ENCODE peak calls at places on chromosome 3, in five cellular contexts. Z is psoas muscle, T is stomach, I is left ventricle myocardium inferior, Y is fibroblast of lung. U is an unnamed sample.

GRCh38 chr3:48696156-48696555 is 10.4 kb upstream of the NCKIPSD start:
- DNase-seq in Z (no peak), T (no peak), I (no peak), Y (no peak), U (no peak)

GRCh38 chr3:46231323-46231722 is 10.9 kb upstream of the CCR3 start:
- DNase-seq in Z (no peak), T (no peak), I (no peak), Y (no peak), U (no peak)

GRCh38 chr3:184556502-184557347 is 4.9 kb upstream of the EPHB3 start:
- DNase-seq in Z (no peak), T (no peak), I (no peak), Y (no peak), U (no peak)

GRCh38 chr3:190044142-190044541 is 76.6 kb downstream of the P3H2 start:
- DNase-seq in Z (no peak), T (no peak), I (no peak), Y (peak; percentile 79), U (peak; percentile 14)

GRCh38 chr3:189790658-189791057 is 159.5 kb downstream of the TP63 start:
- DNase-seq in Z (no peak), T (no peak), I (no peak), Y (no peak), U (no peak)

GRCh38 chr3:46932455-46933225 is 43.9 kb downstream of the CCDC12 start:
- DNase-seq in Z (peak; percentile 33), T (peak; percentile 24), I (no peak), Y (no peak), U (no peak)

GRCh38 chr3:65871305-65872141 is 167.2 kb downstream of the MAGI1 start:
- DNase-seq in Z (peak; percentile 67), T (peak; percentile 88), I (peak; percentile 40), Y (no peak), U (peak; percentile 21)

GRCh38 chr3:123793425-123793824 is 90.7 kb downstream of the MYLK start:
- DNase-seq in Z (no peak), T (no peak), I (no peak), Y (no peak), U (no peak)

GRCh38 chr3:12194669-12195161 is 36.0 kb upstream of the TIMP4 start:
- DNase-seq in Z (no peak), T (peak; percentile 66), I (no peak), Y (peak; percentile 24), U (peak; percentile 80)

GRCh38 chr3:187975571-187976360 is 178.2 kb upstream of the LPP start:
- DNase-seq in Z (peak; percentile 92), T (no peak), I (peak; percentile 21), Y (no peak), U (peak; percentile 42)

GRCh38 chr3:119492128-119492527 is 6.2 kb upstream of the TIMMDC1 start:
- DNase-seq in Z (no peak), T (no peak), I (no peak), Y (peak; percentile 29), U (no peak)

GRCh38 chr3:106814231-106814630 is 563.0 kb upstream of the CCDC54 start:
- DNase-seq in Z (peak; percentile 63), T (no peak), I (peak; percentile 47), Y (peak; percentile 26), U (no peak)

GRCh38 chr3:468172-468571 is 271.6 kb downstream of the CHL1 start:
- DNase-seq in Z (no peak), T (no peak), I (no peak), Y (no peak), U (peak; percentile 9)
- TF ChIP-seq CTCF in Z (peak; percentile 29), T (no peak), I (peak; percentile 32), Y (peak; percentile 52), U (peak; percentile 16)

DNA sequence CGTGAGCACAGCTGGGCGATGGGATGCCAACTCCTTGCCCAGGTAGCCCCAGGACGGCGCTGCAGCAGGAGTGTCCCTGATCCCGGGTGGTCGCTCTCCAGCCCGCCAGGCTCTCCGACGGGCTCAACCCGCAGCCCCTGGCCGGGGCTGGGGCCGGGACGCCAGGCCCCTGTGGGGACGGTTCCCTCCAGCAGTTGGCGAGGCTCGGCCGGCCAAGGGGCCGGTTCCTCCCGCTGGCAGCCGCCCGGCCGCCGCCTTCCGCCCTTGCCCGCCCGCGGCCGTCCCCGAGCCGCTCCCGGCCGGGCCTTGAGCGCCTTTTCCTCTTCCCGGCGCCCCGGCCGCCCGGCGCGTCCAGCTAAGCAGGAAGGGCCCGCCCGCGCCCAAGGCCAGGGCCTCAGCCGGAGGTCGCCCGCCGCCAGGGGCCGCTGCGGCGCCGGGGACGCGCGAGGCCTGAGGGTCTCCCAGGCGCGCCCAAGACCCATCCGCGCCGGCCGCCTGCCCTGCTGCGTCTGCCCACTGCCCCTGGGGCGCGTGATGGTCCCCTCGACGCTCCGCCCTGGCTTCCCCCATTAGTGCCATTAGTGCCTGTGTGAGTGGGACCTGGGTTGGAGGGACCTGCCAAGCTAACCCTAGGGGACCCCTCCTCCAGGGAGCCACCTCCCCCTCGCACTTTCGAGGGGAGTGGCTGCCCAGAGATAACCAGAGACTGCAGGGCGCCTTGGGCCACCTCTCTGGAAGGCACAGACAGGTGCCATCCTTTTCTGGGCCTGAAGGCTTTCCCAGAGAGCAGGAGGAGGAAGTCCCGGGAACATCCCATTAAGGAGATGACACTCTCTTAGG is 106.4 kb downstream of the FBLN2 start:
- DNase-seq in Z (no peak), T (peak; percentile 50), I (peak; percentile 45), Y (peak; percentile 41), U (no peak)
- TF ChIP-seq CTCF in Z (peak; percentile 49), T (no peak), I (peak; percentile 75), Y (peak; percentile 16), U (peak; percentile 41)

DNA sequence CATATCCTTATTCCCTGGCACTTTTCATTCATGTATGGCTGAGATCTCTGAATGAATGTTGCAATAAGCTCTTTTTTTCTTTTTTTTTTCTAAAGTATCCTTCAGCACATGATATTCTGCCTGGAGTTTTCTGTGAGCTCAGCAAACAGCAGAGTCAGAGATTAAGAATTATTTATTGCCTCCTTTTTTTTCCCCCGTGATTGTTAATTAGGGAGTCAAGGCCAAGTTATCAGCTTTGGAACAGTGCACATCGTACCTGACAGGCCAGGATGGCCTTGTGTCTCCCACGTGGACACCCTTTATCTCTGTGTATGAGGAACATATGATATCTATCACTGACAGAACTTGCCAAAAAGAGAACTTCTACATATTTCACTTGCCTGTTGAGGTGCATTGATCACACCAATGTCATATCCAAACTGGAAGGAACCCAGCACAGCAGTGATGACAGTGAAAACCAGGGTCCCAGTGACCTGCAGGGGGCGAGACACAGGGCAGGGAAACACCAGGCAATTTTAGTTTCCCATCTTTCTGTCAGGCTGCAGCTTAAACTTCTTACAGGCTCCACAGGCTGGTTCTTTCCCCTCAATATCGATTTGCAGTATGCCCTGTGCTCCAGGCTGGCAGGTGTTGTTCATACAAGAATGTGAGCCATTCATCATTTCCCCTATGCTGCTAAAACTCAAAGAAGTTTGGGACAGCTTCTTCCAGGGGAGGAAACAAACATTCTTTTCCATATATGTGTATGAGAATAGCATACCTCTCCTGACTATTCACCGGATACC is 8.2 kb downstream of the SLC2A2 start:
- DNase-seq in Z (no peak), T (no peak), I (no peak), Y (peak; percentile 40), U (no peak)
- TF ChIP-seq CTCF in Z (no peak), T (no peak), I (peak; percentile 10), Y (peak; percentile 27), U (no peak)

GRCh38 chr3:156509209-156510174 is 45.4 kb downstream of the SSR3 start:
- DNase-seq in Z (no peak), T (no peak), I (no peak), Y (peak; percentile 54), U (peak; percentile 58)
- TF ChIP-seq CTCF in Z (peak; percentile 72), T (no peak), I (peak; percentile 73), Y (peak; percentile 50), U (peak; percentile 43)

DNA sequence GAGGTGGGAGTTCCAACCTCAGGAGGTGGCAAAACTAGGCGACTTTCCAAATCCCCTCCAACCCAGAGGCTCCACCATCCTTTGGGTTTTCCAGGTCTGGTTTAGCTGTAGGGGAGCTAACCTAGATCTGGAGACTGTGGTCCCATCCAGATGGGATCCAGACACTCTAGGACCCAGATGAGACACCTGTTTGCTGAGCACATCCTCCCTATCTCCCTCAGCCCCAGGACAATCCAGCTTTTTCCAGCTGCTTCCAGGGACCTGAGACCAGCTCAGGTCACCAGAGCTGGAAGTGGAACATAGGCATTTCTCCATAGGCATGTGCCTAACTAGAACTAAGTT is 18.2 kb downstream of the CRTAP start:
- DNase-seq in Z (no peak), T (no peak), I (no peak), Y (no peak), U (no peak)
- TF ChIP-seq CTCF in Z (no peak), T (no peak), I (no peak), Y (no peak), U (no peak)

U was measured in MCF 10A.